ENCODE peak calls at places on chromosomes 3 and 15, in seven cellular contexts. One of them, this sample, is unnamed.

GRCh38 chr3:70386043-70386442 is 73.6 kb upstream of the MDFIC2 start:
- DNase-seq in GM12865: no peak
- DNase-seq in natural killer cell: no peak
- DNase-seq in type B pancreatic cell: no peak
- DNase-seq in HEK293T: no peak
- DNase-seq in activated T-cell treated with anti-CD3 and anti-CD28 coated beads for 1 hour: no peak
- DNase-seq in HFF-Myc: no peak
- DNase-seq in this sample: no peak

GRCh38 chr3:154364849-154365248 is 40.6 kb upstream of the DHX36 start:
- DNase-seq in activated T-cell treated with anti-CD3 and anti-CD28 coated beads for 1 hour: no peak
- DNase-seq in type B pancreatic cell: no peak
- DNase-seq in GM12865: no peak
- DNase-seq in HFF-Myc: no peak
- DNase-seq in natural killer cell: no peak
- DNase-seq in HEK293T: no peak
- DNase-seq in this sample: no peak

GRCh38 chr3:13522236-13522635 is 26.7 kb upstream of the FBLN2 start:
- DNase-seq in activated T-cell treated with anti-CD3 and anti-CD28 coated beads for 1 hour: no peak
- DNase-seq in HEK293T: no peak
- DNase-seq in natural killer cell: no peak
- DNase-seq in HFF-Myc: no peak
- DNase-seq in type B pancreatic cell: no peak
- DNase-seq in GM12865: no peak
- DNase-seq in this sample: no peak

GRCh38 chr3:49793486-49794085 is 6.1 kb downstream of the CDHR4 start:
- DNase-seq in HFF-Myc: no peak
- DNase-seq in natural killer cell: no peak
- DNase-seq in HEK293T: no peak
- DNase-seq in activated T-cell treated with anti-CD3 and anti-CD28 coated beads for 1 hour: no peak
- DNase-seq in type B pancreatic cell: no peak
- DNase-seq in GM12865: no peak
- DNase-seq in this sample: no peak

GRCh38 chr3:108509873-108510272 is 523 bp downstream of the MYH15 start:
- DNase-seq in GM12865: no peak
- DNase-seq in HFF-Myc: no peak
- DNase-seq in natural killer cell: no peak
- DNase-seq in type B pancreatic cell: no peak
- DNase-seq in HEK293T: no peak
- DNase-seq in activated T-cell treated with anti-CD3 and anti-CD28 coated beads for 1 hour: no peak
- DNase-seq in this sample: no peak

GRCh38 chr3:101171797-101172196 is 148.6 kb downstream of the IMPG2 start:
- DNase-seq in activated T-cell treated with anti-CD3 and anti-CD28 coated beads for 1 hour: no peak
- DNase-seq in natural killer cell: no peak
- DNase-seq in type B pancreatic cell: no peak
- DNase-seq in HEK293T: no peak
- DNase-seq in HFF-Myc: no peak
- DNase-seq in GM12865: no peak
- DNase-seq in this sample: no peak

GRCh38 chr15:86445750-86446149 is 366.1 kb downstream of the AGBL1 start:
- DNase-seq in natural killer cell: no peak
- DNase-seq in GM12865: no peak
- DNase-seq in HFF-Myc: no peak
- DNase-seq in type B pancreatic cell: no peak
- DNase-seq in HEK293T: no peak
- DNase-seq in activated T-cell treated with anti-CD3 and anti-CD28 coated beads for 1 hour: no peak
- DNase-seq in this sample: no peak

GRCh38 chr15:67833504-67834248 is 6.2 kb downstream of the RNU6-1 start:
- DNase-seq in activated T-cell treated with anti-CD3 and anti-CD28 coated beads for 1 hour: no peak
- DNase-seq in natural killer cell: no peak
- DNase-seq in type B pancreatic cell: no peak
- DNase-seq in HEK293T: no peak
- DNase-seq in HFF-Myc: no peak
- DNase-seq in GM12865: peak
- DNase-seq in this sample: peak

GRCh38 chr3:172848910-172849309 is 98.4 kb downstream of the ECT2 start:
- DNase-seq in natural killer cell: no peak
- DNase-seq in HFF-Myc: no peak
- DNase-seq in type B pancreatic cell: no peak
- DNase-seq in activated T-cell treated with anti-CD3 and anti-CD28 coated beads for 1 hour: no peak
- DNase-seq in GM12865: no peak
- DNase-seq in HEK293T: no peak
- DNase-seq in this sample: no peak

GRCh38 chr15:29870495-29871151 is 48.4 kb upstream of the TJP1 start:
- DNase-seq in GM12865: no peak
- DNase-seq in HFF-Myc: no peak
- DNase-seq in type B pancreatic cell: no peak
- DNase-seq in activated T-cell treated with anti-CD3 and anti-CD28 coated beads for 1 hour: no peak
- DNase-seq in natural killer cell: no peak
- DNase-seq in HEK293T: peak
- DNase-seq in this sample: no peak

GRCh38 chr15:99430881-99431401 is 134.8 kb upstream of the MEF2A start:
- DNase-seq in natural killer cell: no peak
- DNase-seq in type B pancreatic cell: no peak
- DNase-seq in activated T-cell treated with anti-CD3 and anti-CD28 coated beads for 1 hour: no peak
- DNase-seq in GM12865: no peak
- DNase-seq in HFF-Myc: no peak
- DNase-seq in HEK293T: no peak
- DNase-seq in this sample: no peak

GRCh38 chr3:4720316-4721075 is 227.3 kb downstream of the ITPR1 start:
- DNase-seq in GM12865: peak
- DNase-seq in natural killer cell: no peak
- DNase-seq in HFF-Myc: no peak
- DNase-seq in activated T-cell treated with anti-CD3 and anti-CD28 coated beads for 1 hour: no peak
- DNase-seq in HEK293T: peak
- DNase-seq in type B pancreatic cell: no peak
- DNase-seq in this sample: peak

GRCh38 chr15:94844533-94845390 is 613.4 kb downstream of the MCTP2 start:
- DNase-seq in type B pancreatic cell: peak
- DNase-seq in HEK293T: peak
- DNase-seq in activated T-cell treated with anti-CD3 and anti-CD28 coated beads for 1 hour: no peak
- DNase-seq in GM12865: no peak
- DNase-seq in HFF-Myc: no peak
- DNase-seq in natural killer cell: no peak
- DNase-seq in this sample: no peak

GRCh38 chr3:170802164-170803151 is 67.5 kb downstream of the RPL22L1 start:
- DNase-seq in activated T-cell treated with anti-CD3 and anti-CD28 coated beads for 1 hour: no peak
- DNase-seq in HFF-Myc: peak
- DNase-seq in type B pancreatic cell: no peak
- DNase-seq in GM12865: no peak
- DNase-seq in HEK293T: no peak
- DNase-seq in natural killer cell: no peak
- DNase-seq in this sample: no peak

GRCh38 chr3:189282751-189283150 is 111.0 kb downstream of the TPRG1 start:
- DNase-seq in GM12865: no peak
- DNase-seq in natural killer cell: no peak
- DNase-seq in activated T-cell treated with anti-CD3 and anti-CD28 coated beads for 1 hour: no peak
- DNase-seq in HEK293T: no peak
- DNase-seq in HFF-Myc: no peak
- DNase-seq in type B pancreatic cell: no peak
- DNase-seq in this sample: no peak

GRCh38 chr3:114877378-114878118 is 269.5 kb downstream of the ZBTB20 start:
- DNase-seq in natural killer cell: no peak
- DNase-seq in activated T-cell treated with anti-CD3 and anti-CD28 coated beads for 1 hour: no peak
- DNase-seq in GM12865: no peak
- DNase-seq in HEK293T: no peak
- DNase-seq in HFF-Myc: no peak
- DNase-seq in type B pancreatic cell: no peak
- DNase-seq in this sample: no peak

GRCh38 chr3:24802614-24803013 is 308.0 kb upstream of the THRB start:
- DNase-seq in natural killer cell: no peak
- DNase-seq in GM12865: peak
- DNase-seq in HEK293T: no peak
- DNase-seq in HFF-Myc: no peak
- DNase-seq in type B pancreatic cell: no peak
- DNase-seq in activated T-cell treated with anti-CD3 and anti-CD28 coated beads for 1 hour: no peak
- DNase-seq in this sample: no peak

GRCh38 chr3:44554626-44555592 is at the start of gene ZKSCAN7:
- DNase-seq in HFF-Myc: no peak
- DNase-seq in activated T-cell treated with anti-CD3 and anti-CD28 coated beads for 1 hour: peak
- DNase-seq in natural killer cell: peak
- DNase-seq in type B pancreatic cell: peak
- DNase-seq in HEK293T: no peak
- DNase-seq in GM12865: peak
- DNase-seq in this sample: peak

GRCh38 chr15:101503296-101503599 is 13.7 kb upstream of the PCSK6 start:
- DNase-seq in activated T-cell treated with anti-CD3 and anti-CD28 coated beads for 1 hour: no peak
- DNase-seq in HEK293T: no peak
- DNase-seq in type B pancreatic cell: no peak
- DNase-seq in natural killer cell: no peak
- DNase-seq in GM12865: no peak
- DNase-seq in HFF-Myc: no peak
- DNase-seq in this sample: no peak

GRCh38 chr3:145698252-145698651 is 462.7 kb downstream of the PLOD2 start:
- DNase-seq in HEK293T: no peak
- DNase-seq in GM12865: no peak
- DNase-seq in activated T-cell treated with anti-CD3 and anti-CD28 coated beads for 1 hour: no peak
- DNase-seq in HFF-Myc: no peak
- DNase-seq in type B pancreatic cell: no peak
- DNase-seq in natural killer cell: no peak
- DNase-seq in this sample: no peak

GRCh38 chr3:55770077-55770476 is 283.0 kb upstream of the WNT5A start:
- DNase-seq in type B pancreatic cell: no peak
- DNase-seq in natural killer cell: no peak
- DNase-seq in HFF-Myc: no peak
- DNase-seq in HEK293T: no peak
- DNase-seq in activated T-cell treated with anti-CD3 and anti-CD28 coated beads for 1 hour: no peak
- DNase-seq in GM12865: no peak
- DNase-seq in this sample: no peak

GRCh38 chr15:45704329-45705249 is 69.8 kb downstream of the SQOR start:
- DNase-seq in natural killer cell: no peak
- DNase-seq in activated T-cell treated with anti-CD3 and anti-CD28 coated beads for 1 hour: no peak
- DNase-seq in HFF-Myc: peak
- DNase-seq in type B pancreatic cell: no peak
- DNase-seq in GM12865: no peak
- DNase-seq in HEK293T: no peak
- DNase-seq in this sample: peak

GRCh38 chr3:171838218-171838720 is 4.9 kb upstream of the TMEM212 start:
- DNase-seq in HEK293T: no peak
- DNase-seq in natural killer cell: no peak
- DNase-seq in HFF-Myc: no peak
- DNase-seq in GM12865: no peak
- DNase-seq in activated T-cell treated with anti-CD3 and anti-CD28 coated beads for 1 hour: no peak
- DNase-seq in type B pancreatic cell: no peak
- DNase-seq in this sample: no peak

GRCh38 chr3:141929341-141929995 is 53.0 kb downstream of the ATP1B3 start:
- DNase-seq in GM12865: no peak
- DNase-seq in type B pancreatic cell: no peak
- DNase-seq in HEK293T: no peak
- DNase-seq in activated T-cell treated with anti-CD3 and anti-CD28 coated beads for 1 hour: no peak
- DNase-seq in HFF-Myc: no peak
- DNase-seq in natural killer cell: no peak
- DNase-seq in this sample: no peak

GRCh38 chr15:90004671-90005070 is 3.5 kb downstream of the ZNF710 start:
- DNase-seq in HEK293T: no peak
- DNase-seq in type B pancreatic cell: no peak
- DNase-seq in GM12865: peak
- DNase-seq in natural killer cell: no peak
- DNase-seq in HFF-Myc: peak
- DNase-seq in activated T-cell treated with anti-CD3 and anti-CD28 coated beads for 1 hour: no peak
- DNase-seq in this sample: no peak

GRCh38 chr15:101000271-101000681 is 81.1 kb downstream of the LRRK1 start:
- DNase-seq in HFF-Myc: no peak
- DNase-seq in natural killer cell: no peak
- DNase-seq in activated T-cell treated with anti-CD3 and anti-CD28 coated beads for 1 hour: no peak
- DNase-seq in type B pancreatic cell: no peak
- DNase-seq in GM12865: no peak
- DNase-seq in HEK293T: no peak
- DNase-seq in this sample: no peak

GRCh38 chr3:10286596-10287295 is 6.0 kb downstream of the GHRL start:
- DNase-seq in type B pancreatic cell: no peak
- DNase-seq in activated T-cell treated with anti-CD3 and anti-CD28 coated beads for 1 hour: no peak
- DNase-seq in natural killer cell: no peak
- DNase-seq in HEK293T: no peak
- DNase-seq in GM12865: peak
- DNase-seq in HFF-Myc: peak
- DNase-seq in this sample: peak

GRCh38 chr15:60096157-60096556 is 92.0 kb downstream of the FOXB1 start:
- DNase-seq in HFF-Myc: no peak
- DNase-seq in GM12865: no peak
- DNase-seq in type B pancreatic cell: no peak
- DNase-seq in HEK293T: no peak
- DNase-seq in activated T-cell treated with anti-CD3 and anti-CD28 coated beads for 1 hour: no peak
- DNase-seq in natural killer cell: no peak
- DNase-seq in this sample: no peak

GRCh38 chr3:135226057-135226456 is 431.0 kb downstream of the EPHB1 start:
- DNase-seq in HFF-Myc: no peak
- DNase-seq in type B pancreatic cell: no peak
- DNase-seq in HEK293T: no peak
- DNase-seq in GM12865: peak
- DNase-seq in activated T-cell treated with anti-CD3 and anti-CD28 coated beads for 1 hour: no peak
- DNase-seq in natural killer cell: no peak
- DNase-seq in this sample: no peak

GRCh38 chr3:70871909-70872656 is 559.6 kb upstream of the MDFIC2 start:
- DNase-seq in type B pancreatic cell: no peak
- DNase-seq in GM12865: no peak
- DNase-seq in HEK293T: no peak
- DNase-seq in HFF-Myc: no peak
- DNase-seq in natural killer cell: no peak
- DNase-seq in activated T-cell treated with anti-CD3 and anti-CD28 coated beads for 1 hour: no peak
- DNase-seq in this sample: no peak

GRCh38 chr3:48187579-48188265 is 495 bp downstream of the CDC25A start:
- DNase-seq in GM12865: no peak
- DNase-seq in HFF-Myc: no peak
- DNase-seq in type B pancreatic cell: peak
- DNase-seq in HEK293T: peak
- DNase-seq in activated T-cell treated with anti-CD3 and anti-CD28 coated beads for 1 hour: no peak
- DNase-seq in natural killer cell: peak
- DNase-seq in this sample: peak

GRCh38 chr3:138437281-138437680 is 2.9 kb downstream of the ESYT3 start:
- DNase-seq in GM12865: no peak
- DNase-seq in activated T-cell treated with anti-CD3 and anti-CD28 coated beads for 1 hour: no peak
- DNase-seq in HEK293T: no peak
- DNase-seq in type B pancreatic cell: no peak
- DNase-seq in natural killer cell: no peak
- DNase-seq in HFF-Myc: no peak
- DNase-seq in this sample: no peak

GRCh38 chr15:74793135-74794028 is 11.5 kb downstream of the CSK start:
- DNase-seq in activated T-cell treated with anti-CD3 and anti-CD28 coated beads for 1 hour: peak
- DNase-seq in HFF-Myc: no peak
- DNase-seq in type B pancreatic cell: no peak
- DNase-seq in GM12865: peak
- DNase-seq in HEK293T: no peak
- DNase-seq in natural killer cell: peak
- DNase-seq in this sample: no peak

GRCh38 chr3:108838411-108838810 is 15.8 kb downstream of the TRAT1 start:
- DNase-seq in HFF-Myc: no peak
- DNase-seq in GM12865: no peak
- DNase-seq in natural killer cell: no peak
- DNase-seq in HEK293T: no peak
- DNase-seq in type B pancreatic cell: no peak
- DNase-seq in activated T-cell treated with anti-CD3 and anti-CD28 coated beads for 1 hour: no peak
- DNase-seq in this sample: no peak

GRCh38 chr15:72341361-72341760 is 21.4 kb upstream of the CELF6 start:
- DNase-seq in activated T-cell treated with anti-CD3 and anti-CD28 coated beads for 1 hour: no peak
- DNase-seq in natural killer cell: no peak
- DNase-seq in HFF-Myc: no peak
- DNase-seq in GM12865: no peak
- DNase-seq in HEK293T: peak
- DNase-seq in type B pancreatic cell: no peak
- DNase-seq in this sample: no peak

GRCh38 chr15:92448370-92448769 is 54.7 kb downstream of the ST8SIA2 start:
- DNase-seq in GM12865: no peak
- DNase-seq in HEK293T: no peak
- DNase-seq in type B pancreatic cell: no peak
- DNase-seq in activated T-cell treated with anti-CD3 and anti-CD28 coated beads for 1 hour: no peak
- DNase-seq in natural killer cell: no peak
- DNase-seq in HFF-Myc: no peak
- DNase-seq in this sample: no peak

GRCh38 chr15:85741021-85741421 is 53.7 kb downstream of the KLHL25 start:
- DNase-seq in natural killer cell: no peak
- DNase-seq in GM12865: no peak
- DNase-seq in activated T-cell treated with anti-CD3 and anti-CD28 coated beads for 1 hour: no peak
- DNase-seq in HFF-Myc: no peak
- DNase-seq in type B pancreatic cell: no peak
- DNase-seq in HEK293T: no peak
- DNase-seq in this sample: no peak

GRCh38 chr3:42493126-42493797 is 9.2 kb upstream of the VIPR1 start:
- DNase-seq in HFF-Myc: no peak
- DNase-seq in type B pancreatic cell: peak
- DNase-seq in natural killer cell: no peak
- DNase-seq in activated T-cell treated with anti-CD3 and anti-CD28 coated beads for 1 hour: no peak
- DNase-seq in HEK293T: no peak
- DNase-seq in GM12865: no peak
- DNase-seq in this sample: no peak

This sample was measured in GM20000.